ENCODE peak calls at places on chromosomes 7 and 10, in nine cellular contexts. X, Q, A, P, Z, F, O, N and H are unnamed samples.

GRCh38 chr10:12975266-12975665 is 26.2 kb downstream of the CCDC3 start:
- DNase-seq in X (no peak), Q (no peak), A (no peak), P (no peak), Z (peak), F (no peak), O (no peak), N (no peak), H (no peak)

GRCh38 chr10:93501650-93502049 is 5.2 kb downstream of the CEP55 start:
- DNase-seq in X (no peak), Q (no peak), A (no peak), P (no peak), Z (no peak), F (no peak), O (no peak), N (no peak), H (no peak)

GRCh38 chr7:105613611-105614330 is 32.5 kb upstream of the EFCAB10 start:
- DNase-seq in X (no peak), Q (no peak), A (no peak), P (no peak), Z (no peak), F (no peak), O (no peak), N (no peak), H (no peak)

GRCh38 chr10:7354330-7355047 is 56.3 kb downstream of the SFMBT2 start:
- DNase-seq in X (no peak), Q (no peak), A (no peak), P (no peak), Z (peak), F (no peak), O (no peak), N (peak), H (no peak)

GRCh38 chr7:132532237-132532734 is 44.0 kb downstream of the PLXNA4 start:
- DNase-seq in X (no peak), Q (no peak), A (no peak), P (no peak), Z (no peak), F (no peak), O (no peak), N (no peak), H (no peak)

GRCh38 chr10:2584385-2584784 is 483.0 kb upstream of the PFKP start:
- DNase-seq in X (no peak), Q (no peak), A (no peak), P (no peak), Z (no peak), F (no peak), O (no peak), N (no peak), H (no peak)

GRCh38 chr10:117352724-117353123 is 22.5 kb downstream of the PDZD8 start:
- DNase-seq in X (no peak), Q (no peak), A (no peak), P (no peak), Z (no peak), F (no peak), O (no peak), N (no peak), H (no peak)

GRCh38 chr10:124497196-124497990 is 35.8 kb downstream of the LHPP start:
- DNase-seq in X (no peak), Q (no peak), A (no peak), P (no peak), Z (no peak), F (no peak), O (no peak), N (no peak), H (no peak)

GRCh38 chr7:94529516-94529915 is 19.9 kb downstream of the CASD1 start:
- DNase-seq in X (no peak), Q (no peak), A (no peak), P (no peak), Z (no peak), F (peak), O (no peak), N (no peak), H (no peak)

GRCh38 chr7:128010392-128011078 is 20.7 kb downstream of the LRRC4 start:
- DNase-seq in X (no peak), Q (no peak), A (no peak), P (no peak), Z (no peak), F (no peak), O (no peak), N (no peak), H (no peak)

GRCh38 chr10:60434418-60435046 is 44.9 kb upstream of the ANK3 start:
- DNase-seq in X (peak), Q (no peak), A (no peak), P (peak), Z (peak), F (peak), O (peak), N (peak), H (peak)

GRCh38 chr10:13913890-13914289 is 327.1 kb downstream of the PRPF18 start:
- DNase-seq in X (no peak), Q (no peak), A (peak), P (no peak), Z (no peak), F (no peak), O (no peak), N (no peak), H (no peak)

GRCh38 chr10:3094565-3095168 is 27.3 kb downstream of the PFKP start:
- DNase-seq in X (no peak), Q (no peak), A (no peak), P (no peak), Z (no peak), F (no peak), O (no peak), N (no peak), H (no peak)

GRCh38 chr7:37901236-37901827 is 15.3 kb downstream of the SFRP4 start:
- DNase-seq in X (peak), Q (no peak), A (no peak), P (peak), Z (peak), F (peak), O (no peak), N (no peak), H (no peak)

GRCh38 chr10:26043469-26043868 is 109.4 kb downstream of the MYO3A start:
- DNase-seq in X (no peak), Q (no peak), A (no peak), P (no peak), Z (no peak), F (no peak), O (no peak), N (no peak), H (no peak)

GRCh38 chr7:101201695-101202602 is 1.1 kb upstream of the MOGAT3 start:
- DNase-seq in X (no peak), Q (no peak), A (no peak), P (no peak), Z (no peak), F (peak), O (peak), N (no peak), H (no peak)

GRCh38 chr7:42489299-42489698 is 252.3 kb upstream of the GLI3 start:
- DNase-seq in X (no peak), Q (no peak), A (no peak), P (no peak), Z (no peak), F (no peak), O (no peak), N (no peak), H (no peak)

GRCh38 chr7:1144269-1144771 is 15.7 kb downstream of the ZFAND2A start:
- DNase-seq in X (peak), Q (no peak), A (peak), P (peak), Z (no peak), F (peak), O (peak), N (no peak), H (no peak)

GRCh38 chr10:23094786-23095403 is 484 bp upstream of the MSRB2 start:
- DNase-seq in X (no peak), Q (no peak), A (no peak), P (no peak), Z (peak), F (no peak), O (no peak), N (peak), H (no peak)

GRCh38 chr10:122301055-122301810 is 30.1 kb downstream of the BTBD16 start:
- DNase-seq in X (no peak), Q (no peak), A (no peak), P (no peak), Z (peak), F (peak), O (no peak), N (no peak), H (no peak)

GRCh38 chr10:27513451-27514191 is 9.5 kb downstream of the RAB18 start:
- DNase-seq in X (no peak), Q (no peak), A (no peak), P (no peak), Z (no peak), F (peak), O (no peak), N (no peak), H (no peak)

GRCh38 chr10:10533417-10533816 is 484.3 kb upstream of the CELF2 start:
- DNase-seq in X (no peak), Q (no peak), A (no peak), P (no peak), Z (no peak), F (peak), O (no peak), N (peak), H (no peak)

GRCh38 chr7:1758417-1758858 is 88.4 kb downstream of the ELFN1 start:
- DNase-seq in X (no peak), Q (peak), A (peak), P (no peak), Z (peak), F (peak), O (peak), N (no peak), H (no peak)

GRCh38 chr7:122468050-122468449 is 163.5 kb upstream of the FEZF1 start:
- DNase-seq in X (no peak), Q (no peak), A (no peak), P (no peak), Z (no peak), F (no peak), O (no peak), N (no peak), H (no peak)

GRCh38 chr7:133052826-133053225 is 29.1 kb downstream of the CHCHD3 start:
- DNase-seq in X (no peak), Q (no peak), A (no peak), P (no peak), Z (no peak), F (no peak), O (no peak), N (no peak), H (no peak)

GRCh38 chr7:92961966-92962365 is 125.6 kb upstream of the CDK6 start:
- DNase-seq in X (no peak), Q (no peak), A (no peak), P (no peak), Z (no peak), F (no peak), O (no peak), N (no peak), H (no peak)

GRCh38 chr7:88020953-88021650 is 87.1 kb downstream of the ADAM22 start:
- DNase-seq in X (no peak), Q (no peak), A (no peak), P (no peak), Z (peak), F (no peak), O (no peak), N (peak), H (no peak)

GRCh38 chr7:151113344-151114150 is 27.3 kb downstream of the AGAP3 start:
- DNase-seq in X (no peak), Q (no peak), A (no peak), P (no peak), Z (peak), F (peak), O (no peak), N (no peak), H (no peak)

GRCh38 chr10:3933733-3934132 is 148.7 kb upstream of the KLF6 start:
- DNase-seq in X (no peak), Q (no peak), A (no peak), P (no peak), Z (no peak), F (no peak), O (no peak), N (no peak), H (no peak)

GRCh38 chr7:128743112-128743772 is 4.1 kb downstream of the CALU start:
- DNase-seq in X (no peak), Q (no peak), A (peak), P (no peak), Z (peak), F (no peak), O (no peak), N (no peak), H (no peak)

GRCh38 chr7:151083824-151084160 is 499 bp upstream of the TMUB1 start:
- DNase-seq in X (no peak), Q (no peak), A (no peak), P (no peak), Z (no peak), F (no peak), O (no peak), N (no peak), H (no peak)

GRCh38 chr7:2019693-2020511 is 212.8 kb downstream of the MAD1L1 start:
- DNase-seq in X (no peak), Q (peak), A (peak), P (no peak), Z (peak), F (peak), O (peak), N (peak), H (no peak)

GRCh38 chr7:135597926-135598305 is 40.2 kb downstream of the NUP205 start:
- DNase-seq in X (peak), Q (no peak), A (no peak), P (no peak), Z (no peak), F (peak), O (no peak), N (no peak), H (no peak)

GRCh38 chr10:16867556-16867955 is 50.3 kb upstream of the RSU1 start:
- DNase-seq in X (no peak), Q (no peak), A (no peak), P (no peak), Z (peak), F (peak), O (no peak), N (peak), H (no peak)